ENCODE peak calls at places on chromosomes 7 and 10, in four cellular contexts. S, W, P and B are unnamed samples.

GRCh38 chr7:43834463-43835251 is 34.7 kb downstream of the MRPS24 start:
- DNase-seq in S (peak), W (no peak), P (no peak), B (no peak)

GRCh38 chr10:79165068-79165467 is 96.3 kb downstream of the ZMIZ1 start:
- DNase-seq in S (no peak), W (no peak), P (no peak), B (no peak)

GRCh38 chr7:112400141-112400540 is 50.1 kb upstream of the IFRD1 start:
- DNase-seq in S (no peak), W (no peak), P (no peak), B (no peak)

GRCh38 chr10:125003901-125004467 is 62.1 kb downstream of the ZRANB1 start:
- DNase-seq in S (no peak), W (peak), P (no peak), B (peak)

GRCh38 chr7:143315782-143316181 is at the start of gene CLCN1:
- DNase-seq in S (no peak), W (no peak), P (no peak), B (no peak)

GRCh38 chr7:130733866-130734524 is at the start of gene KLF14:
- DNase-seq in S (no peak), W (peak), P (peak), B (peak)

GRCh38 chr7:54944179-54944578 is 74.6 kb upstream of the EGFR start:
- DNase-seq in S (no peak), W (no peak), P (no peak), B (no peak)

GRCh38 chr7:36686499-36686898 is 37.8 kb downstream of the AOAH start:
- DNase-seq in S (no peak), W (no peak), P (no peak), B (no peak)

GRCh38 chr10:133131053-133131452 is 29.0 kb upstream of the KNDC1 start:
- DNase-seq in S (no peak), W (no peak), P (no peak), B (no peak)

GRCh38 chr7:69702357-69702756 is 104.1 kb downstream of the AUTS2 start:
- DNase-seq in S (no peak), W (no peak), P (no peak), B (no peak)

DNA sequence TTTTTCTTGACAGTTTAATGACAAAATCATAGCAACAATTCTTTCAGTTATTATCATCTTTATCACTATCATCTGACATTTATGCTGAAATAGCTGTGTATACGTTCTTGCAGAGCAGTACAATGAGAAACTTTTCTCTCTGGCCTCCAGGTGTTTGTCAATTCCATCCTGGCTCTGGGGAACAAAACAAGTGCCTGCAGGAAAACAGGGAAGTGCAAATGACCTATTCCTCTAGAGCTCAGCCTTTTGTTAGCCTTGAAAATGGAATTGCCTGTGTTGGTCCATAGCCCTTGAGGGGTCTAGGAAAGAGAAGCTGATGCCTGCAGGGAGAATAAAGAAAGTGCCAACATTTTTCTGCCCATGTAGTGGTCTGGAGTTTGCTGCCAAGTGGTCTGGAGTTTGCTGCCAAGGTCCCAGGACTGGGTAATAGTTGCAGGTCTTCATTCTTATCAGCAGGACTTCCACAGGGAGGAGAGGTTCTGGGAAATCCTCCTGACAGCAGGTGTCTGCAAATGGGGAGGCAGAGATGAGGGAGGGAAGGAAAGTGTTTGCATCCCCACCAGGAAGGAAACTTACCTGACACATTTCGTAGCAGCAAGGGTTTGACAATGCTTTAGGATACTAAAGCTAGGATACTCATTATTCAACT is 10.1 kb upstream of the CSTF2T start:
- DNase-seq in S (no peak), W (no peak), P (no peak), B (no peak)
- TF ChIP-seq USF1 in S (no peak), W (no peak), P (no peak), B (no peak)

DNA sequence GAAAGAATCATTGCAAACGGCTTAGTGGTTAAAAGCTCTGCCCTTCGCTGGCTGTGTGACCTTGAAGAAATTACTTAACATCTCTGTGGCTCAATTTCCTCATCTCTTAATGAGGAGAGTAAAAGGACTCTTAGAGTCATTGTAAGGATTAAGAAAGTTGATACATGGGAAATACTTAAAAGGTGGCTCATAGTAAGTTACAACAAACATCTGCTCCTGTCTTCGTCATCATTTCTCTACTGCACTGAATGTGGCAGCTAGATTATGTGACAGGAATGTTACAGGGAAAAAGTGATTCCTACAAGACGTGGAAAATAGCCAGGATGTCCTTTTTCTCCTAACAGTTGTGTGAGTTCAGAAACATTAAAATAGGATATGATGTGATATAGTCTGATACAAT is 184.7 kb downstream of the FRMD4A start:
- DNase-seq in S (no peak), W (no peak), P (no peak), B (no peak)
- TF ChIP-seq USF1 in S (no peak), W (no peak), P (no peak), B (no peak)

GRCh38 chr10:29596826-29597225 is 37.9 kb downstream of the SVIL start:
- DNase-seq in S (no peak), W (no peak), P (no peak), B (no peak)

GRCh38 chr10:29595636-29596225 is 39.0 kb downstream of the SVIL start:
- DNase-seq in S (no peak), W (no peak), P (no peak), B (no peak)

GRCh38 chr10:29600821-29601220 is 34.0 kb downstream of the SVIL start:
- DNase-seq in S (no peak), W (no peak), P (no peak), B (no peak)

GRCh38 chr10:29600067-29600466 is 34.7 kb downstream of the SVIL start:
- DNase-seq in S (no peak), W (no peak), P (no peak), B (no peak)

DNA sequence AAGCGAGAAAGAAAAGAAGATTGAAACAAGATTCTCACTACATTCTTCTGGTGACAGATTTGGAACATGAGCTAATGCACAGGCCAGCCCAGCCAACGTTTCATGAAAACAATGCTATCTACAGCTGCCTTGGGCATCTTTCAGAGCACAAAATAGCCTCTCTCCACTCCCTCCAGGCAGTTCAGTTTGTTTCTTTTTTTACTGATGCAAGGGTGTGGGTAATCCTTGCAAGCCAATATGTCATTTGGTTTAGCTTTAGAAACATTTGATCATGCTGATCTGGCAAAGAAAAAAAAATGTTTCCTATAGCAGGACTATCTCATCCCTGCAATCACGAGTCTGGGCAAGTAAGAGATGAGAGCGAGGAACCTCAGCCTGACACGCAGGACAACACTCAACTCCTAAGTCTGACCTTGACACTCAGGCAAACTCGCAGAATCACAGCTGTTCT is 35.9 kb downstream of the SVIL start:
- DNase-seq in S (no peak), W (no peak), P (no peak), B (no peak)
- TF ChIP-seq USF1 in S (no peak), W (no peak), P (no peak), B (no peak)

GRCh38 chr7:491292-491957 is 28.2 kb downstream of the PDGFA start:
- DNase-seq in S (no peak), W (no peak), P (no peak), B (no peak)
- TF ChIP-seq USF1 in S (no peak), W (no peak), P (no peak), B (no peak)

GRCh38 chr10:113743594-113743993 is 7.9 kb upstream of the PLEKHS1 start:
- DNase-seq in S (no peak), W (no peak), P (no peak), B (no peak)
- TF ChIP-seq USF1 in S (no peak), W (no peak), P (no peak), B (no peak)